ENCODE peak calls at places on chromosomes 6 and 20, in four cellular contexts. One of them, this sample, is unnamed.

GRCh38 chr6:157747395-157747794 is 75.7 kb upstream of the SNX9 start:
- DNase-seq in amniotic stem cell: no peak
- DNase-seq in mammary epithelial cell: no peak
- DNase-seq in activated naive CD4-positive, alpha-beta T cell treated with Interleukin-2 at 50 U/mL for 16 hours: no peak
- DNase-seq in this sample: no peak

GRCh38 chr6:104574135-104574750 is 285.5 kb downstream of the HACE1 start:
- DNase-seq in amniotic stem cell: no peak
- DNase-seq in mammary epithelial cell: no peak
- DNase-seq in activated naive CD4-positive, alpha-beta T cell treated with Interleukin-2 at 50 U/mL for 16 hours: no peak
- DNase-seq in this sample: no peak

GRCh38 chr6:43181942-43182860 is at the start of gene CUL9:
- DNase-seq in amniotic stem cell: no peak
- DNase-seq in mammary epithelial cell: peak
- DNase-seq in activated naive CD4-positive, alpha-beta T cell treated with Interleukin-2 at 50 U/mL for 16 hours: peak
- DNase-seq in this sample: peak

GRCh38 chr6:1839315-1839714 is 229.6 kb downstream of the FOXC1 start:
- DNase-seq in amniotic stem cell: no peak
- DNase-seq in mammary epithelial cell: no peak
- DNase-seq in activated naive CD4-positive, alpha-beta T cell treated with Interleukin-2 at 50 U/mL for 16 hours: no peak
- DNase-seq in this sample: no peak

GRCh38 chr6:36851149-36851614 is 11.9 kb upstream of the CPNE5 start:
- DNase-seq in amniotic stem cell: peak
- DNase-seq in mammary epithelial cell: peak
- DNase-seq in activated naive CD4-positive, alpha-beta T cell treated with Interleukin-2 at 50 U/mL for 16 hours: peak
- DNase-seq in this sample: peak

GRCh38 chr6:42572523-42572922 is 8.7 kb downstream of the UBR2 start:
- DNase-seq in amniotic stem cell: no peak
- DNase-seq in mammary epithelial cell: no peak
- DNase-seq in activated naive CD4-positive, alpha-beta T cell treated with Interleukin-2 at 50 U/mL for 16 hours: no peak
- DNase-seq in this sample: no peak

GRCh38 chr6:47479156-47479541 is 1.6 kb downstream of the CD2AP start:
- DNase-seq in amniotic stem cell: no peak
- DNase-seq in mammary epithelial cell: no peak
- DNase-seq in activated naive CD4-positive, alpha-beta T cell treated with Interleukin-2 at 50 U/mL for 16 hours: no peak
- DNase-seq in this sample: no peak

GRCh38 chr6:125224236-125224861 is 70.8 kb downstream of the TPD52L1 start:
- DNase-seq in amniotic stem cell: no peak
- DNase-seq in mammary epithelial cell: no peak
- DNase-seq in activated naive CD4-positive, alpha-beta T cell treated with Interleukin-2 at 50 U/mL for 16 hours: no peak
- DNase-seq in this sample: no peak

GRCh38 chr6:116580198-116580597 is 8.9 kb downstream of the RWDD1 start:
- DNase-seq in amniotic stem cell: no peak
- DNase-seq in mammary epithelial cell: no peak
- DNase-seq in activated naive CD4-positive, alpha-beta T cell treated with Interleukin-2 at 50 U/mL for 16 hours: no peak
- DNase-seq in this sample: no peak

GRCh38 chr20:24781061-24781980 is 167.7 kb upstream of the CST7 start:
- DNase-seq in amniotic stem cell: no peak
- DNase-seq in mammary epithelial cell: peak
- DNase-seq in activated naive CD4-positive, alpha-beta T cell treated with Interleukin-2 at 50 U/mL for 16 hours: no peak
- DNase-seq in this sample: peak

GRCh38 chr20:10536531-10536930 is 101.4 kb downstream of the SLX4IP start:
- DNase-seq in amniotic stem cell: no peak
- DNase-seq in mammary epithelial cell: no peak
- DNase-seq in activated naive CD4-positive, alpha-beta T cell treated with Interleukin-2 at 50 U/mL for 16 hours: peak
- DNase-seq in this sample: peak

GRCh38 chr6:39021041-39021440 is 27.5 kb upstream of the GLP1R start:
- DNase-seq in amniotic stem cell: no peak
- DNase-seq in mammary epithelial cell: no peak
- DNase-seq in activated naive CD4-positive, alpha-beta T cell treated with Interleukin-2 at 50 U/mL for 16 hours: no peak
- DNase-seq in this sample: no peak

GRCh38 chr6:112309244-112309643 is 37.9 kb upstream of the RFPL4B start:
- DNase-seq in amniotic stem cell: no peak
- DNase-seq in mammary epithelial cell: no peak
- DNase-seq in activated naive CD4-positive, alpha-beta T cell treated with Interleukin-2 at 50 U/mL for 16 hours: no peak
- DNase-seq in this sample: peak

GRCh38 chr6:117008618-117009017 is 131.6 kb downstream of the RFX6 start:
- DNase-seq in amniotic stem cell: no peak
- DNase-seq in mammary epithelial cell: no peak
- DNase-seq in activated naive CD4-positive, alpha-beta T cell treated with Interleukin-2 at 50 U/mL for 16 hours: no peak
- DNase-seq in this sample: no peak

GRCh38 chr6:80183019-80183418 is 76.5 kb downstream of the BCKDHB start:
- DNase-seq in amniotic stem cell: no peak
- DNase-seq in mammary epithelial cell: no peak
- DNase-seq in activated naive CD4-positive, alpha-beta T cell treated with Interleukin-2 at 50 U/mL for 16 hours: no peak
- DNase-seq in this sample: no peak

This sample was measured in epithelial cell of esophagus.